ENCODE peak calls at places on chromosome 17, in eight cellular contexts. One of them, this sample, is unnamed.

GRCh38 chr17:72104164-72104862 is 16.5 kb upstream of the SOX9 start:
- DNase-seq in A549: no peak
- DNase-seq in activated T-cell treated with anti-CD3 and anti-CD28 coated beads for 1 hour: no peak
- DNase-seq in stimulated activated naive CD4-positive, alpha-beta T cell treated with Interleukin-2 at 50 U/mL for 16 hours: no peak
- DNase-seq in T-helper 17 cell: no peak
- DNase-seq in effector memory CD4-positive, alpha-beta T cell: no peak
- DNase-seq in LoVo: no peak
- DNase-seq in IMR-90: no peak
- DNase-seq in this sample: no peak

GRCh38 chr17:67434061-67434525 is 57.0 kb downstream of the PITPNC1 start:
- DNase-seq in A549: no peak
- DNase-seq in activated T-cell treated with anti-CD3 and anti-CD28 coated beads for 1 hour: no peak
- DNase-seq in stimulated activated naive CD4-positive, alpha-beta T cell treated with Interleukin-2 at 50 U/mL for 16 hours: peak; percentile 35
- DNase-seq in T-helper 17 cell: peak; percentile 37
- DNase-seq in effector memory CD4-positive, alpha-beta T cell: peak; percentile 65
- DNase-seq in LoVo: no peak
- DNase-seq in IMR-90: no peak
- DNase-seq in this sample: peak; percentile 21

GRCh38 chr17:65541453-65541852 is 20.0 kb downstream of the AXIN2 start:
- DNase-seq in A549: no peak
- DNase-seq in activated T-cell treated with anti-CD3 and anti-CD28 coated beads for 1 hour: no peak
- DNase-seq in stimulated activated naive CD4-positive, alpha-beta T cell treated with Interleukin-2 at 50 U/mL for 16 hours: no peak
- DNase-seq in T-helper 17 cell: no peak
- DNase-seq in effector memory CD4-positive, alpha-beta T cell: no peak
- DNase-seq in LoVo: no peak
- DNase-seq in IMR-90: no peak
- DNase-seq in this sample: no peak

GRCh38 chr17:29929006-29929543 is 953 bp downstream of the SSH2 start:
- DNase-seq in A549: peak; percentile 57
- DNase-seq in activated T-cell treated with anti-CD3 and anti-CD28 coated beads for 1 hour: no peak
- DNase-seq in stimulated activated naive CD4-positive, alpha-beta T cell treated with Interleukin-2 at 50 U/mL for 16 hours: no peak
- DNase-seq in T-helper 17 cell: no peak
- DNase-seq in effector memory CD4-positive, alpha-beta T cell: no peak
- DNase-seq in LoVo: peak; percentile 58
- DNase-seq in IMR-90: no peak
- DNase-seq in this sample: no peak

GRCh38 chr17:78661092-78661770 is 84.0 kb upstream of the DNAH17 start:
- DNase-seq in A549: peak; percentile 85
- DNase-seq in activated T-cell treated with anti-CD3 and anti-CD28 coated beads for 1 hour: no peak
- DNase-seq in stimulated activated naive CD4-positive, alpha-beta T cell treated with Interleukin-2 at 50 U/mL for 16 hours: no peak
- DNase-seq in T-helper 17 cell: no peak
- DNase-seq in effector memory CD4-positive, alpha-beta T cell: no peak
- DNase-seq in LoVo: peak; percentile 39
- DNase-seq in IMR-90: no peak
- DNase-seq in this sample: no peak

GRCh38 chr17:31581022-31581483 is 189.6 kb downstream of the RAB11FIP4 start:
- DNase-seq in A549: no peak
- DNase-seq in activated T-cell treated with anti-CD3 and anti-CD28 coated beads for 1 hour: no peak
- DNase-seq in stimulated activated naive CD4-positive, alpha-beta T cell treated with Interleukin-2 at 50 U/mL for 16 hours: no peak
- DNase-seq in T-helper 17 cell: no peak
- DNase-seq in effector memory CD4-positive, alpha-beta T cell: no peak
- DNase-seq in LoVo: peak; percentile 15
- DNase-seq in IMR-90: peak; percentile 68
- DNase-seq in this sample: peak; percentile 84

GRCh38 chr17:81477173-81477572 is 35.4 kb downstream of the ACTG1 start:
- DNase-seq in A549: no peak
- DNase-seq in activated T-cell treated with anti-CD3 and anti-CD28 coated beads for 1 hour: no peak
- DNase-seq in stimulated activated naive CD4-positive, alpha-beta T cell treated with Interleukin-2 at 50 U/mL for 16 hours: no peak
- DNase-seq in T-helper 17 cell: no peak
- DNase-seq in effector memory CD4-positive, alpha-beta T cell: no peak
- DNase-seq in LoVo: no peak
- DNase-seq in IMR-90: no peak
- DNase-seq in this sample: no peak

GRCh38 chr17:80774643-80775281 is 216.9 kb upstream of the CHMP6 start:
- DNase-seq in A549: no peak
- DNase-seq in activated T-cell treated with anti-CD3 and anti-CD28 coated beads for 1 hour: no peak
- DNase-seq in stimulated activated naive CD4-positive, alpha-beta T cell treated with Interleukin-2 at 50 U/mL for 16 hours: no peak
- DNase-seq in T-helper 17 cell: no peak
- DNase-seq in effector memory CD4-positive, alpha-beta T cell: no peak
- DNase-seq in LoVo: no peak
- DNase-seq in IMR-90: no peak
- DNase-seq in this sample: no peak

GRCh38 chr17:8131844-8132441 is 8.0 kb upstream of the HES7 start:
- DNase-seq in A549: no peak
- DNase-seq in activated T-cell treated with anti-CD3 and anti-CD28 coated beads for 1 hour: no peak
- DNase-seq in stimulated activated naive CD4-positive, alpha-beta T cell treated with Interleukin-2 at 50 U/mL for 16 hours: no peak
- DNase-seq in T-helper 17 cell: no peak
- DNase-seq in effector memory CD4-positive, alpha-beta T cell: no peak
- DNase-seq in LoVo: no peak
- DNase-seq in IMR-90: no peak
- DNase-seq in this sample: no peak

GRCh38 chr17:29379084-29379811 is 10.9 kb upstream of the TAOK1 start:
- DNase-seq in A549: no peak
- DNase-seq in activated T-cell treated with anti-CD3 and anti-CD28 coated beads for 1 hour: no peak
- DNase-seq in stimulated activated naive CD4-positive, alpha-beta T cell treated with Interleukin-2 at 50 U/mL for 16 hours: no peak
- DNase-seq in T-helper 17 cell: no peak
- DNase-seq in effector memory CD4-positive, alpha-beta T cell: no peak
- DNase-seq in LoVo: no peak
- DNase-seq in IMR-90: no peak
- DNase-seq in this sample: no peak

GRCh38 chr17:4969551-4970231 is 2.1 kb upstream of the SPAG7 start:
- DNase-seq in A549: no peak
- DNase-seq in activated T-cell treated with anti-CD3 and anti-CD28 coated beads for 1 hour: no peak
- DNase-seq in stimulated activated naive CD4-positive, alpha-beta T cell treated with Interleukin-2 at 50 U/mL for 16 hours: peak; percentile 63
- DNase-seq in T-helper 17 cell: no peak
- DNase-seq in effector memory CD4-positive, alpha-beta T cell: no peak
- DNase-seq in LoVo: no peak
- DNase-seq in IMR-90: peak; percentile 55
- DNase-seq in this sample: no peak

GRCh38 chr17:77882481-77883212 is 75.9 kb upstream of the TNRC6C start:
- DNase-seq in A549: peak; percentile 31
- DNase-seq in activated T-cell treated with anti-CD3 and anti-CD28 coated beads for 1 hour: peak; percentile 55
- DNase-seq in stimulated activated naive CD4-positive, alpha-beta T cell treated with Interleukin-2 at 50 U/mL for 16 hours: peak; percentile 75
- DNase-seq in T-helper 17 cell: peak; percentile 86
- DNase-seq in effector memory CD4-positive, alpha-beta T cell: peak; percentile 93
- DNase-seq in LoVo: no peak
- DNase-seq in IMR-90: peak; percentile 61
- DNase-seq in this sample: peak; percentile 92

GRCh38 chr17:6753006-6753445 is 2.8 kb upstream of the XAF1 start:
- DNase-seq in A549: no peak
- DNase-seq in activated T-cell treated with anti-CD3 and anti-CD28 coated beads for 1 hour: peak; percentile 54
- DNase-seq in stimulated activated naive CD4-positive, alpha-beta T cell treated with Interleukin-2 at 50 U/mL for 16 hours: no peak
- DNase-seq in T-helper 17 cell: no peak
- DNase-seq in effector memory CD4-positive, alpha-beta T cell: no peak
- DNase-seq in LoVo: peak; percentile 42
- DNase-seq in IMR-90: peak; percentile 77
- DNase-seq in this sample: peak; percentile 96

GRCh38 chr17:4584125-4584834 is at the start of gene SMTNL2:
- DNase-seq in A549: no peak
- DNase-seq in activated T-cell treated with anti-CD3 and anti-CD28 coated beads for 1 hour: no peak
- DNase-seq in stimulated activated naive CD4-positive, alpha-beta T cell treated with Interleukin-2 at 50 U/mL for 16 hours: no peak
- DNase-seq in T-helper 17 cell: no peak
- DNase-seq in effector memory CD4-positive, alpha-beta T cell: no peak
- DNase-seq in LoVo: peak; percentile 9
- DNase-seq in IMR-90: no peak
- DNase-seq in this sample: no peak

GRCh38 chr17:81207610-81208581 is 14.9 kb downstream of the CEP131 start:
- DNase-seq in A549: no peak
- DNase-seq in activated T-cell treated with anti-CD3 and anti-CD28 coated beads for 1 hour: no peak
- DNase-seq in stimulated activated naive CD4-positive, alpha-beta T cell treated with Interleukin-2 at 50 U/mL for 16 hours: no peak
- DNase-seq in T-helper 17 cell: no peak
- DNase-seq in effector memory CD4-positive, alpha-beta T cell: no peak
- DNase-seq in LoVo: no peak
- DNase-seq in IMR-90: no peak
- DNase-seq in this sample: no peak

GRCh38 chr17:49570540-49571242 is 5.0 kb upstream of the NXPH3 start:
- DNase-seq in A549: no peak
- DNase-seq in activated T-cell treated with anti-CD3 and anti-CD28 coated beads for 1 hour: no peak
- DNase-seq in stimulated activated naive CD4-positive, alpha-beta T cell treated with Interleukin-2 at 50 U/mL for 16 hours: no peak
- DNase-seq in T-helper 17 cell: no peak
- DNase-seq in effector memory CD4-positive, alpha-beta T cell: no peak
- DNase-seq in LoVo: no peak
- DNase-seq in IMR-90: no peak
- DNase-seq in this sample: no peak

GRCh38 chr17:50221500-50222480 is 20.4 kb upstream of the COL1A1 start:
- DNase-seq in A549: no peak
- DNase-seq in activated T-cell treated with anti-CD3 and anti-CD28 coated beads for 1 hour: no peak
- DNase-seq in stimulated activated naive CD4-positive, alpha-beta T cell treated with Interleukin-2 at 50 U/mL for 16 hours: no peak
- DNase-seq in T-helper 17 cell: no peak
- DNase-seq in effector memory CD4-positive, alpha-beta T cell: no peak
- DNase-seq in LoVo: no peak
- DNase-seq in IMR-90: peak; percentile 68
- DNase-seq in this sample: peak; percentile 86

GRCh38 chr17:35713069-35713728 is 18.2 kb upstream of the RASL10B start:
- DNase-seq in A549: no peak
- DNase-seq in activated T-cell treated with anti-CD3 and anti-CD28 coated beads for 1 hour: no peak
- DNase-seq in stimulated activated naive CD4-positive, alpha-beta T cell treated with Interleukin-2 at 50 U/mL for 16 hours: no peak
- DNase-seq in T-helper 17 cell: no peak
- DNase-seq in effector memory CD4-positive, alpha-beta T cell: no peak
- DNase-seq in LoVo: no peak
- DNase-seq in IMR-90: peak; percentile 94
- DNase-seq in this sample: peak; percentile 94

GRCh38 chr17:44807817-44808155 is 22.3 kb downstream of the GJC1 start:
- DNase-seq in A549: no peak
- DNase-seq in activated T-cell treated with anti-CD3 and anti-CD28 coated beads for 1 hour: no peak
- DNase-seq in stimulated activated naive CD4-positive, alpha-beta T cell treated with Interleukin-2 at 50 U/mL for 16 hours: no peak
- DNase-seq in T-helper 17 cell: no peak
- DNase-seq in effector memory CD4-positive, alpha-beta T cell: no peak
- DNase-seq in LoVo: no peak
- DNase-seq in IMR-90: no peak
- DNase-seq in this sample: no peak

This sample was measured in cardiac fibroblast.